ENCODE peak calls at places on chromosomes 5 and 9, in eight cellular contexts. One of them, this sample, is unnamed. For H3K36me3, the result is how much of the 10 kb centered on the place peaks cover.

GRCh38 chr5:33690736-33691135 is 201.1 kb downstream of the ADAMTS12 start:
- DNase-seq in stomach: no peak
- DNase-seq in CD8-positive, alpha-beta memory T cell: no peak
- DNase-seq in spleen: no peak
- DNase-seq in kidney: no peak
- DNase-seq in CD4-positive, alpha-beta memory T cell: no peak
- DNase-seq in brain microvascular endothelial cell: peak
- DNase-seq in trophoblast cell: no peak
- DNase-seq in this sample: no peak

GRCh38 chr5:122515709-122516431 is 203.8 kb downstream of the SNCAIP start:
- DNase-seq in kidney: no peak
- DNase-seq in spleen: no peak
- DNase-seq in CD4-positive, alpha-beta memory T cell: no peak
- DNase-seq in stomach: peak
- DNase-seq in CD8-positive, alpha-beta memory T cell: no peak
- DNase-seq in brain microvascular endothelial cell: peak
- DNase-seq in trophoblast cell: peak
- DNase-seq in this sample: no peak

GRCh38 chr5:133957080-133957479 is 11.3 kb downstream of the C5orf15 start:
- DNase-seq in kidney: no peak
- DNase-seq in spleen: no peak
- DNase-seq in brain microvascular endothelial cell: no peak
- DNase-seq in CD4-positive, alpha-beta memory T cell: no peak
- DNase-seq in stomach: no peak
- DNase-seq in trophoblast cell: no peak
- DNase-seq in CD8-positive, alpha-beta memory T cell: no peak
- DNase-seq in this sample: no peak

GRCh38 chr5:150443242-150444075 is 6.1 kb downstream of the RPS14 start:
- DNase-seq in stomach: no peak
- DNase-seq in CD8-positive, alpha-beta memory T cell: no peak
- DNase-seq in CD4-positive, alpha-beta memory T cell: no peak
- DNase-seq in spleen: no peak
- DNase-seq in brain microvascular endothelial cell: no peak
- DNase-seq in trophoblast cell: no peak
- DNase-seq in kidney: no peak
- DNase-seq in this sample: no peak

GRCh38 chr5:132426525-132427138 is 57.1 kb downstream of the SLC22A5 start:
- DNase-seq in CD4-positive, alpha-beta memory T cell: peak
- DNase-seq in kidney: peak
- DNase-seq in brain microvascular endothelial cell: peak
- DNase-seq in stomach: peak
- DNase-seq in CD8-positive, alpha-beta memory T cell: peak
- DNase-seq in spleen: peak
- DNase-seq in trophoblast cell: peak
- DNase-seq in this sample: peak

GRCh38 chr5:132760601-132761317 is 13.5 kb downstream of the CCNI2 start:
- DNase-seq in CD4-positive, alpha-beta memory T cell: no peak
- DNase-seq in stomach: no peak
- DNase-seq in spleen: no peak
- DNase-seq in trophoblast cell: no peak
- DNase-seq in brain microvascular endothelial cell: no peak
- DNase-seq in CD8-positive, alpha-beta memory T cell: no peak
- DNase-seq in kidney: no peak
- DNase-seq in this sample: no peak

GRCh38 chr9:128713411-128713780 is 10.5 kb downstream of the ZDHHC12 start:
- DNase-seq in kidney: peak
- DNase-seq in trophoblast cell: no peak
- DNase-seq in spleen: no peak
- DNase-seq in CD8-positive, alpha-beta memory T cell: no peak
- DNase-seq in CD4-positive, alpha-beta memory T cell: no peak
- DNase-seq in brain microvascular endothelial cell: no peak
- DNase-seq in stomach: no peak
- DNase-seq in this sample: no peak

GRCh38 chr5:135429886-135430437 is 17.2 kb downstream of the DCANP1 start:
- DNase-seq in kidney: no peak
- DNase-seq in CD4-positive, alpha-beta memory T cell: no peak
- DNase-seq in stomach: no peak
- DNase-seq in brain microvascular endothelial cell: no peak
- DNase-seq in trophoblast cell: no peak
- DNase-seq in CD8-positive, alpha-beta memory T cell: no peak
- DNase-seq in spleen: no peak
- DNase-seq in this sample: no peak

GRCh38 chr9:69155341-69156030 is 18.6 kb upstream of the TJP2 start:
- DNase-seq in stomach: no peak
- DNase-seq in trophoblast cell: peak
- DNase-seq in CD8-positive, alpha-beta memory T cell: no peak
- DNase-seq in kidney: no peak
- DNase-seq in CD4-positive, alpha-beta memory T cell: no peak
- DNase-seq in spleen: no peak
- DNase-seq in brain microvascular endothelial cell: no peak
- DNase-seq in this sample: no peak

DNA sequence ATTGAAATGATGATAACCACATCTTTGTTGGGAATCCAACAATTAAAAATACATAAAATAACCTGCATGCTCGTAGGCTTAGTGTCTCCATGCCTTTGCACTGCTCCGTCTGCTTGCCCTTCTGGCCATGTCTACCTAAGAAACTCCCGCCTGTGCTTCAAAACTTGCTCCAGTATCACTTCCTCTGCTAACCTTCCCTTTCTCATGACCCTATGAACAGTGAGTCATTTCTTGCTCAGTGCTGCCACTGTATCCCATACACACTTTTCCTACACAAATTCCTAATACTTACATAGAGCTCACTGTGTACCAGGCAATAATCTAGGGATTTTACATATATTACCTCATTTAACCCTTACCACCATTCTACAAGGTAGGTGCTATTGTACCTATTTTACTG is 33.5 kb downstream of the TMEM245 start:
- DNase-seq in spleen: no peak
- DNase-seq in kidney: no peak
- DNase-seq in brain microvascular endothelial cell: peak
- DNase-seq in CD4-positive, alpha-beta memory T cell: no peak
- DNase-seq in stomach: no peak
- DNase-seq in trophoblast cell: peak
- DNase-seq in CD8-positive, alpha-beta memory T cell: no peak
- DNase-seq in this sample: no peak
- H3K36me3 ChIP-seq in spleen: half or more
- H3K36me3 ChIP-seq in kidney: under half
- H3K36me3 ChIP-seq in brain microvascular endothelial cell: under half
- H3K36me3 ChIP-seq in CD4-positive, alpha-beta memory T cell: under half
- H3K36me3 ChIP-seq in stomach: half or more
- H3K36me3 ChIP-seq in trophoblast cell: under half
- H3K36me3 ChIP-seq in CD8-positive, alpha-beta memory T cell: under half
- H3K36me3 ChIP-seq in this sample: under half

GRCh38 chr5:93219641-93220145 is 361.3 kb downstream of the NR2F1-AS1 start:
- DNase-seq in kidney: no peak
- DNase-seq in CD4-positive, alpha-beta memory T cell: no peak
- DNase-seq in trophoblast cell: no peak
- DNase-seq in CD8-positive, alpha-beta memory T cell: no peak
- DNase-seq in stomach: no peak
- DNase-seq in brain microvascular endothelial cell: no peak
- DNase-seq in spleen: no peak
- DNase-seq in this sample: no peak
- H3K27ac ChIP-seq in kidney: no peak
- H3K27ac ChIP-seq in CD4-positive, alpha-beta memory T cell: no peak
- H3K27ac ChIP-seq in trophoblast cell: no peak
- H3K27ac ChIP-seq in CD8-positive, alpha-beta memory T cell: no peak
- H3K27ac ChIP-seq in stomach: no peak
- H3K27ac ChIP-seq in brain microvascular endothelial cell: no peak
- H3K27ac ChIP-seq in spleen: no peak
- H3K27ac ChIP-seq in this sample: no peak

GRCh38 chr5:178141550-178141949 is 10.7 kb downstream of the RMND5B start:
- DNase-seq in CD8-positive, alpha-beta memory T cell: no peak
- DNase-seq in CD4-positive, alpha-beta memory T cell: no peak
- DNase-seq in stomach: no peak
- DNase-seq in trophoblast cell: no peak
- DNase-seq in brain microvascular endothelial cell: no peak
- DNase-seq in spleen: no peak
- DNase-seq in kidney: no peak
- DNase-seq in this sample: no peak

GRCh38 chr5:178145965-178146820 is 7.5 kb downstream of the NHP2 start:
- DNase-seq in trophoblast cell: peak
- DNase-seq in CD8-positive, alpha-beta memory T cell: peak
- DNase-seq in kidney: peak
- DNase-seq in stomach: peak
- DNase-seq in brain microvascular endothelial cell: peak
- DNase-seq in CD4-positive, alpha-beta memory T cell: peak
- DNase-seq in spleen: peak
- DNase-seq in this sample: peak

GRCh38 chr5:178143901-178144300 is 9.8 kb downstream of the NHP2 start:
- DNase-seq in trophoblast cell: no peak
- DNase-seq in kidney: peak
- DNase-seq in CD8-positive, alpha-beta memory T cell: no peak
- DNase-seq in brain microvascular endothelial cell: no peak
- DNase-seq in spleen: no peak
- DNase-seq in CD4-positive, alpha-beta memory T cell: no peak
- DNase-seq in stomach: no peak
- DNase-seq in this sample: no peak

GRCh38 chr5:178143246-178143645 is 10.4 kb downstream of the NHP2 start:
- DNase-seq in trophoblast cell: no peak
- DNase-seq in spleen: no peak
- DNase-seq in kidney: no peak
- DNase-seq in stomach: no peak
- DNase-seq in CD8-positive, alpha-beta memory T cell: no peak
- DNase-seq in brain microvascular endothelial cell: no peak
- DNase-seq in CD4-positive, alpha-beta memory T cell: no peak
- DNase-seq in this sample: no peak

DNA sequence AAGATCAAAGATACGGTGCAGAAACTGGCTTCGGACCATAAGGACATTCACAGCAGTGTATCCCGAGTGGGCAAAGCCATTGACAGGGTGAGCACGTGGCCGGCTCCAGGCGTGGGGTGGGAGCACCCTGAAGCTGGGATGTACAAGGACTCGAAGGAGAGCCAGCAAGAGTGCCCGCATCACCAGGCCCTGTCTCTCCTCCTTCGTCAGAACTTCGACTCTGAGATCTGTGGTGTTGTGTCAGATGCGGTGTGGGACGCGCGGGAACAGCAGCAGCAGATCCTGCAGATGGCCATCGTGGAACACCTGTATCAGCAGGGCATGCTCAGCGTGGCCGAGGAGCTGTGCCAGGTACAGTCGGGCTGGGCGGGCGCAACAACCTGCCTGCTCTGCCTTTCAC is 11.0 kb downstream of the NHP2 start:
- DNase-seq in kidney: no peak
- DNase-seq in spleen: no peak
- DNase-seq in trophoblast cell: no peak
- DNase-seq in CD4-positive, alpha-beta memory T cell: no peak
- DNase-seq in stomach: no peak
- DNase-seq in brain microvascular endothelial cell: no peak
- DNase-seq in CD8-positive, alpha-beta memory T cell: no peak
- DNase-seq in this sample: no peak
- H3K36me3 ChIP-seq in kidney: under half
- H3K36me3 ChIP-seq in spleen: half or more
- H3K36me3 ChIP-seq in trophoblast cell: under half
- H3K36me3 ChIP-seq in CD4-positive, alpha-beta memory T cell: under half
- H3K36me3 ChIP-seq in stomach: half or more
- H3K36me3 ChIP-seq in brain microvascular endothelial cell: under half
- H3K36me3 ChIP-seq in CD8-positive, alpha-beta memory T cell: under half
- H3K36me3 ChIP-seq in this sample: under half

DNA sequence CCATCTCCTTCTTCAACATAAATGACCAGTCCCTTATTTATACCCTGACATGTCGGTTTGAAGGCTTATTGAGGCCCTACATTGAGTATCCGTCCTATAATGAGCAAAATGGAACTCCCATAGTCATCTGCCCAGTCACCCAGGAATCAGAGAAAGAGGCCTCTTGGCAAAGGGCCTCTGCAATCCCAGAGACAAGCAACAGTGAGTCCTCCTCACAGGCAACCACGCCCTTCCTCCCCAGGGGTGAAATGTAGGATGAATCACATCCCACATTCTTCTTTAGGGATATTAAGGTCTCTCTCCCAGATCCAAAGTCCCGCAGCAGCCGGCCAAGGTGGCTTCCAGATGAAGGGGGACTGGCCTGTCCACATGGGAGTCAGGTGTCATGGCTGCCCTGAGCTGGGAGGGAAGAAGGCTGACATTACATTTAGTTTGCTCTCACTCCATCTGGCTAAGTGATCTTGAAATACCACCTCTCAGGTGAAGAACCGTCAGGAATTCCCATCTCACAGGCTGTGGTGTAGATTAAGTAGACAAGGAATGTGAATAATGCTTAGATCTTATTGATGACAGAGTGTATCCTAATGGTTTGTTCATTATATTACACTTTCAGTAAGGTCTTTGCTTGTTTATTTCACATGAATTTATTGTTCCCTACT is 38.2 kb upstream of the BTNL3 start:
- DNase-seq in brain microvascular endothelial cell: no peak
- DNase-seq in stomach: no peak
- DNase-seq in trophoblast cell: peak
- DNase-seq in kidney: no peak
- DNase-seq in CD4-positive, alpha-beta memory T cell: no peak
- DNase-seq in CD8-positive, alpha-beta memory T cell: no peak
- DNase-seq in spleen: no peak
- DNase-seq in this sample: no peak
- H3K27ac ChIP-seq in brain microvascular endothelial cell: no peak
- H3K27ac ChIP-seq in stomach: no peak
- H3K27ac ChIP-seq in trophoblast cell: no peak
- H3K27ac ChIP-seq in kidney: no peak
- H3K27ac ChIP-seq in CD4-positive, alpha-beta memory T cell: no peak
- H3K27ac ChIP-seq in CD8-positive, alpha-beta memory T cell: no peak
- H3K27ac ChIP-seq in spleen: no peak
- H3K27ac ChIP-seq in this sample: no peak

This sample was measured in keratinocyte.